ENCODE peak calls at places on chromosomes 5 and 9, in four cellular contexts. F, N, C and V are unnamed samples. For H3K9me3 and H3K36me3, the result is how much of the 10 kb centered on the place peaks cover.

GRCh38 chr5:123132330-123132729 is 43.3 kb downstream of the PRDM6 start:
- DNase-seq in C (no peak), F (peak), N (no peak), V (no peak)

GRCh38 chr9:133635098-133635497 is 1.1 kb upstream of the DBH start:
- DNase-seq in N (no peak), F (no peak), C (no peak), V (no peak)

GRCh38 chr5:77138981-77139380 is 51.9 kb upstream of the ZBED3 start:
- DNase-seq in F (peak), C (peak), N (no peak), V (no peak)

GRCh38 chr9:114098660-114099522 is at the start of gene KIF12:
- DNase-seq in N (no peak), C (peak), F (no peak), V (no peak)

GRCh38 chr5:13660072-13660471 is 284.4 kb downstream of the DNAH5 start:
- DNase-seq in F (peak), N (no peak), C (no peak), V (no peak)

GRCh38 chr9:72633966-72634365 is 112.6 kb downstream of the TMC1 start:
- DNase-seq in F (no peak), C (no peak), N (peak), V (no peak)

GRCh38 chr9:87581513-87581912 is 83.8 kb downstream of the DAPK1 start:
- DNase-seq in C (peak), N (no peak), F (peak), V (no peak)

GRCh38 chr9:38311382-38312270 is 80.9 kb upstream of the ALDH1B1 start:
- DNase-seq in F (no peak), N (no peak), C (no peak), V (no peak)

GRCh38 chr5:14326035-14326909 is 183.1 kb downstream of the TRIO start:
- DNase-seq in N (no peak), F (no peak), C (peak), V (no peak)

GRCh38 chr5:25568989-25569625 is 924.3 kb upstream of the CDH10 start:
- DNase-seq in C (no peak), N (no peak), F (peak), V (no peak)

GRCh38 chr5:74052441-74052840 is 426.4 kb downstream of the ARHGEF28 start:
- DNase-seq in N (no peak), C (no peak), F (no peak), V (no peak)

GRCh38 chr5:131068893-131069643 is 96.0 kb downstream of the HINT1 start:
- DNase-seq in F (no peak), N (peak), C (peak), V (peak)

GRCh38 chr9:4662989-4663792 is 1.1 kb downstream of the PLPP6 start:
- DNase-seq in N (no peak), F (peak), C (no peak), V (peak)

GRCh38 chr9:1604942-1605560 is 410.1 kb upstream of the SMARCA2 start:
- DNase-seq in F (no peak), N (no peak), C (no peak), V (peak)

GRCh38 chr9:121930970-121931369 is 162.1 kb downstream of the TTLL11 start:
- DNase-seq in F (no peak), C (no peak), N (no peak), V (no peak)

GRCh38 chr9:115034801-115035200 is 83.2 kb downstream of the TNC start:
- DNase-seq in C (no peak), N (no peak), F (peak), V (no peak)

GRCh38 chr5:150413176-150413901 is 629 bp upstream of the CD74 start:
- DNase-seq in N (no peak), C (no peak), F (no peak), V (no peak)

GRCh38 chr5:168226012-168226411 is 65.4 kb upstream of the WWC1 start:
- DNase-seq in F (no peak), N (no peak), C (no peak), V (no peak)

GRCh38 chr5:151038801-151039238 is 18.4 kb downstream of the GPX3 start:
- DNase-seq in F (peak), N (no peak), C (peak), V (no peak)

GRCh38 chr9:113973963-113974413 is 97.9 kb downstream of the ZNF618 start:
- DNase-seq in F (no peak), N (no peak), C (no peak), V (no peak)

GRCh38 chr5:115575167-115576070 is 26.9 kb downstream of the TICAM2 start:
- DNase-seq in C (no peak), N (no peak), F (peak), V (no peak)

GRCh38 chr9:99162759-99163364 is 57.9 kb downstream of the TGFBR1 start:
- DNase-seq in N (no peak), F (peak), C (no peak), V (peak)

GRCh38 chr5:42057254-42057690 is 132.2 kb downstream of the FBXO4 start:
- DNase-seq in C (peak), F (peak), N (peak), V (peak)

GRCh38 chr9:69452110-69452780 is 127.2 kb downstream of the ENTREP1 start:
- DNase-seq in F (no peak), C (no peak), N (no peak), V (no peak)

GRCh38 chr9:90095682-90096081 is 490.9 kb downstream of the GADD45G start:
- DNase-seq in C (no peak), F (no peak), N (no peak), V (no peak)

GRCh38 chr5:123125953-123126352 is 36.9 kb downstream of the PRDM6 start:
- DNase-seq in F (peak), N (no peak), C (no peak), V (no peak)

GRCh38 chr5:159768243-159768642 is 148.0 kb upstream of the ADRA1B start:
- DNase-seq in F (no peak), N (no peak), C (no peak), V (no peak)

GRCh38 chr9:19375536-19375935 is 4.5 kb downstream of the RPS6 start:
- DNase-seq in C (no peak), F (no peak), N (no peak), V (no peak)

GRCh38 chr5:60568646-60569045 is 131.3 kb downstream of the DEPDC1B start:
- DNase-seq in N (no peak), F (no peak), C (no peak), V (no peak)
- H3K9me3 ChIP-seq in N (under half), F (under half), C (under half), V (under half)

DNA sequence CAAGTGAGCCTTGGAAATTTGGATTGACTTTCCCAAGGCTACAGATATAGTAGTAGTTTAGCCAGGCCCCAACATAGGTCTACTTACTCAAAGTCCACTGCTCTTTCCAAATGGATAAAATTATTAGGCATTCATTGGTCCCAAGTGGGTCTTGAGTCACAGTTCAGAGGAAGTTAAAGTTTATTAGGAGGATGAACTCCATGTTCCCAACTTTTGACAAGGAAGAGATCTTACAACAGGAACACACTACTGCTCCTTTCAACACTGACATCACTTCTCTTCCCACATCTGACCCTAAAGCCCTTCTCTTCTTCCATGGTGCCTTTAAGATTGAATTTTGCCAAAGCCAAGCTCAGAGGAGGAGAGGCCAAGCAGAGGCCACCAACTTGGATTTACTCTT is 234.5 kb upstream of the TRIM32 start:
- DNase-seq in C (no peak), F (no peak), N (no peak), V (no peak)
- H3K27ac ChIP-seq in C (no peak), F (no peak), N (no peak), V (no peak)

DNA sequence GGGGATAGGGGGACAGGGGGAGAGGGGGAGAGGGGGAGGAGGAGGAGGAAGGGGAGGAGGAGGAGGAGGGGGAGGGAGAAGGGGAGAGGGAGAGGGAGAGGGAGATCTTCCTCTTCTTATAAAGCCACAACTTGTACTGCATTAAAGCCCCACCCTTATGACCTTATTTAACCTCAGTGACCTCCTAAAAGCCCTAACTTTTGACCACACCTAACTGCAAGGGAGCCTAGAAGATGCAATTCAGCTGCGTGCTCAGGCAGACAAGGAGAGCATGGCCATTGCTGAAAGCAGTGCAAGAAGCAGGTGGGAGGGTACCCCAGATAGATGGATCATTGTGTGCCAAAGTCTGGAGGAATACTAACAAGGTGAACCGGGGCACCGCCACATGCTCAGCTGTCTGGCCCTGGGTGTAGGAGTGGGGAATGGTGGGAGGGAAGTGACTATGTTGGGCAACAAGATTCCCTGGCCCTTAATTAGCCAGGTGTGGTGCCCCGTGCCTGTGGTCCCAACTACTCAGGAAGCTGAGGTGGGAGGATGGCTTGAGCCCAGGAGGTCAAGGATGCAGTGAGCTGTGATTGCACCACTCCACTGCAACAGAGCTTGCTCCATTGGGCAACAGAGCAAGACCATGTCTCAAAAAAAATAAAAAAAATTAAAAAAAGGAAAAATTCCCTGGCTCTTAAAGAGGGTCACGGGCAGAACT is 125.4 kb upstream of the BOD1 start:
- DNase-seq in C (peak), N (no peak), F (no peak), V (no peak)
- H3K36me3 ChIP-seq in C (under half), N (under half), F (under half), V (under half)

GRCh38 chr9:24594234-24594850 is 48.6 kb upstream of the IZUMO3 start:
- DNase-seq in N (no peak), F (no peak), C (no peak), V (no peak)

GRCh38 chr9:24587883-24588282 is 42.2 kb upstream of the IZUMO3 start:
- DNase-seq in C (no peak), F (no peak), N (no peak), V (no peak)

GRCh38 chr9:24590432-24590831 is 44.7 kb upstream of the IZUMO3 start:
- DNase-seq in C (no peak), F (no peak), N (no peak), V (no peak)
- H3K9me3 ChIP-seq in C (under half), F (under half), N (under half), V (under half)

GRCh38 chr9:127919253-127919815 is 2.5 kb upstream of the ST6GALNAC4 start:
- DNase-seq in F (peak), N (no peak), C (peak), V (no peak)

GRCh38 chr9:127915801-127916664 is 808 bp downstream of the ST6GALNAC4 start:
- DNase-seq in N (no peak), C (no peak), F (no peak), V (peak)

GRCh38 chr9:127916665-127917581 is at the start of gene ST6GALNAC4:
- DNase-seq in F (peak), C (peak), N (peak), V (peak)

GRCh38 chr9:127918201-127919107 is 1.6 kb upstream of the ST6GALNAC4 start:
- DNase-seq in N (no peak), C (no peak), F (peak), V (no peak)

GRCh38 chr9:127917603-127918002 is 762 bp upstream of the ST6GALNAC4 start:
- DNase-seq in F (no peak), N (no peak), C (no peak), V (no peak)
- H3K27ac ChIP-seq in F (no peak), N (peak), C (peak), V (peak)

DNA sequence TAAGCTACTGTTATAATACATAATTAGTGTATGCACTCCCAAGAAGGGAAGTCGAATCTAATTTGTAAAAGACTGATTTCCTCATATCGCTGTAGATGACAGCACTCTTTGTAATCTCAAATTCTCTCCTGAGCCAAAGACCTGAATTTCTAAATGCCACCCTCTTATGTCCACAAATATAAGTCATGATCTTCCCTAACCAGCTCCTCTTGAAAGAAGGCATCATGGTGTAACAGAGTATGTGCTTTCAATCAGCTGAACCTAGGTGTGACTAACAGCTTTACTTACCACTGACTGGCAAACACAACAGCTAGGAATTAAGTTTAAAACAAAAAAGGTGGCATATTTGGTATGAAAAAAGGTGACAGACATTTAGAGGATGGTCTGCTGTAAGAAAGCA is 34.0 kb upstream of the CTNNAL1 start:
- DNase-seq in N (no peak), C (no peak), F (no peak), V (no peak)
- H3K36me3 ChIP-seq in N (under half), C (under half), F (under half), V (half or more)